ENCODE peak calls at places on chromosome 20, in eight cellular contexts. One of them, this sample, is unnamed.

GRCh38 chr20:2038161-2038560 is 44.3 kb upstream of the PDYN start:
- DNase-seq in heart right ventricle: no peak
- DNase-seq in psoas muscle: no peak
- DNase-seq in Calu3: no peak
- DNase-seq in fibroblast of mammary gland: no peak
- DNase-seq in thoracic aorta: no peak
- DNase-seq in mammary epithelial cell: no peak
- DNase-seq in CD4-positive, alpha-beta T cell: no peak
- DNase-seq in this sample: no peak

GRCh38 chr20:1388706-1389483 is 4.0 kb downstream of the FKBP1A start:
- DNase-seq in heart right ventricle: no peak
- DNase-seq in psoas muscle: no peak
- DNase-seq in Calu3: no peak
- DNase-seq in fibroblast of mammary gland: no peak
- DNase-seq in thoracic aorta: no peak
- DNase-seq in mammary epithelial cell: no peak
- DNase-seq in CD4-positive, alpha-beta T cell: no peak
- DNase-seq in this sample: no peak

GRCh38 chr20:61755971-61756421 is 309.7 kb downstream of the TAF4 start:
- DNase-seq in heart right ventricle: no peak
- DNase-seq in psoas muscle: no peak
- DNase-seq in Calu3: no peak
- DNase-seq in fibroblast of mammary gland: no peak
- DNase-seq in thoracic aorta: no peak
- DNase-seq in mammary epithelial cell: no peak
- DNase-seq in CD4-positive, alpha-beta T cell: no peak
- DNase-seq in this sample: no peak

GRCh38 chr20:45946149-45946970 is 11.9 kb downstream of the PCIF1 start:
- DNase-seq in heart right ventricle: no peak
- DNase-seq in psoas muscle: peak; percentile 82
- DNase-seq in Calu3: no peak
- DNase-seq in fibroblast of mammary gland: peak; percentile 95
- DNase-seq in thoracic aorta: no peak
- DNase-seq in mammary epithelial cell: peak; percentile 27
- DNase-seq in CD4-positive, alpha-beta T cell: no peak
- DNase-seq in this sample: no peak

GRCh38 chr20:33373735-33374605 is 27.3 kb downstream of the CDK5RAP1 start:
- DNase-seq in heart right ventricle: no peak
- DNase-seq in psoas muscle: no peak
- DNase-seq in Calu3: peak; percentile 29
- DNase-seq in fibroblast of mammary gland: peak; percentile 70
- DNase-seq in thoracic aorta: no peak
- DNase-seq in mammary epithelial cell: peak; percentile 46
- DNase-seq in CD4-positive, alpha-beta T cell: no peak
- DNase-seq in this sample: no peak

GRCh38 chr20:24970030-24970553 is 21.0 kb downstream of the CST7 start:
- DNase-seq in heart right ventricle: no peak
- DNase-seq in psoas muscle: no peak
- DNase-seq in Calu3: no peak
- DNase-seq in fibroblast of mammary gland: no peak
- DNase-seq in thoracic aorta: no peak
- DNase-seq in mammary epithelial cell: no peak
- DNase-seq in CD4-positive, alpha-beta T cell: no peak
- DNase-seq in this sample: no peak

GRCh38 chr20:32336918-32337347 is 21.2 kb upstream of the ASXL1 start:
- DNase-seq in heart right ventricle: no peak
- DNase-seq in psoas muscle: no peak
- DNase-seq in Calu3: no peak
- DNase-seq in fibroblast of mammary gland: peak; percentile 60
- DNase-seq in thoracic aorta: no peak
- DNase-seq in mammary epithelial cell: no peak
- DNase-seq in CD4-positive, alpha-beta T cell: no peak
- DNase-seq in this sample: no peak

GRCh38 chr20:50238081-50238800 is 47.6 kb downstream of the CEBPB start:
- DNase-seq in heart right ventricle: no peak
- DNase-seq in psoas muscle: no peak
- DNase-seq in Calu3: no peak
- DNase-seq in fibroblast of mammary gland: no peak
- DNase-seq in thoracic aorta: no peak
- DNase-seq in mammary epithelial cell: no peak
- DNase-seq in CD4-positive, alpha-beta T cell: no peak
- DNase-seq in this sample: no peak

GRCh38 chr20:39944861-39945260 is 744.2 kb downstream of the MAFB start:
- DNase-seq in heart right ventricle: no peak
- DNase-seq in psoas muscle: no peak
- DNase-seq in Calu3: no peak
- DNase-seq in fibroblast of mammary gland: no peak
- DNase-seq in thoracic aorta: no peak
- DNase-seq in mammary epithelial cell: no peak
- DNase-seq in CD4-positive, alpha-beta T cell: no peak
- DNase-seq in this sample: no peak

GRCh38 chr20:24813080-24813479 is 136.0 kb upstream of the CST7 start:
- DNase-seq in heart right ventricle: no peak
- DNase-seq in psoas muscle: no peak
- DNase-seq in Calu3: no peak
- DNase-seq in fibroblast of mammary gland: no peak
- DNase-seq in thoracic aorta: no peak
- DNase-seq in mammary epithelial cell: no peak
- DNase-seq in CD4-positive, alpha-beta T cell: no peak
- DNase-seq in this sample: no peak

DNA sequence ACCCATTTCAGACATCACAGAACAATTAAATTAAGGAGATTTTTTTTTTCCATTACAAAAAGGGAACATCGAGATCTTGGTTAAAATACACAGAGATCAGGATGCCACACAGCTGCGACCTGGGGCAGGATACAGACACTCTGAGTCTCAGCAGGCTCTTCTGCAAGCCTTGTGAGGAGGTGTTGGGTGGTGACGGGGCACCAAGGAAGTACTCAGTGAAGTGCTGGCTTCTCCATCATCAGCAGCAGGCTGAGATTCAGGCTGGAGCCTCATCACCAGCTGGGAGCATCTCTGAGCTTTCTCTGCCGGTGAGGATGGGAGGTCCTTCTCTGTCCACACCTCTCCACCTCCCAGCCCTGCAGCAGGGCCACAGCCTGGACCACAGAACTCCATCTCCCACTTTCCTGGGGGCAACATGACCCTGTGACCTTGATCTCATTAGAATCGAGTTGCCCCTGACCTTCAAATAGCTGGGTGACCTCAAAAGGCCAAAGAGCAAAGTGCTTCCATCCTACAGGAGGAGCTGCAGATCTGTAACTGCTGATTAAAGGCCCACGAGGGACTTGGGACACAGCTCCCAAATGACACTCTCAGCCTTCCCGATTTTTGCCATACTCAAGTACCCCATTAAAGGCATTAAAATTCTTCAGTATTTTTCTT is 16.0 kb downstream of the PMEPA1 start:
- DNase-seq in heart right ventricle: no peak
- DNase-seq in psoas muscle: no peak
- DNase-seq in Calu3: no peak
- DNase-seq in fibroblast of mammary gland: no peak
- DNase-seq in thoracic aorta: no peak
- DNase-seq in mammary epithelial cell: no peak
- DNase-seq in CD4-positive, alpha-beta T cell: no peak
- DNase-seq in this sample: no peak
- TF ChIP-seq CTCF in heart right ventricle: no peak
- TF ChIP-seq CTCF in psoas muscle: no peak
- TF ChIP-seq CTCF in Calu3: peak; percentile 10
- TF ChIP-seq CTCF in fibroblast of mammary gland: no peak
- TF ChIP-seq CTCF in thoracic aorta: no peak
- TF ChIP-seq CTCF in mammary epithelial cell: no peak
- TF ChIP-seq CTCF in CD4-positive, alpha-beta T cell: no peak
- TF ChIP-seq CTCF in this sample: no peak

GRCh38 chr20:37501940-37502339 is 19.1 kb upstream of the NNAT start:
- DNase-seq in heart right ventricle: no peak
- DNase-seq in psoas muscle: no peak
- DNase-seq in Calu3: no peak
- DNase-seq in fibroblast of mammary gland: no peak
- DNase-seq in thoracic aorta: no peak
- DNase-seq in mammary epithelial cell: no peak
- DNase-seq in CD4-positive, alpha-beta T cell: no peak
- DNase-seq in this sample: no peak
- TF ChIP-seq CTCF in heart right ventricle: no peak
- TF ChIP-seq CTCF in psoas muscle: no peak
- TF ChIP-seq CTCF in Calu3: no peak
- TF ChIP-seq CTCF in fibroblast of mammary gland: no peak
- TF ChIP-seq CTCF in thoracic aorta: no peak
- TF ChIP-seq CTCF in mammary epithelial cell: no peak
- TF ChIP-seq CTCF in CD4-positive, alpha-beta T cell: no peak
- TF ChIP-seq CTCF in this sample: no peak

GRCh38 chr20:19249515-19249914 is 37.1 kb downstream of the SLC24A3 start:
- DNase-seq in heart right ventricle: no peak
- DNase-seq in psoas muscle: no peak
- DNase-seq in Calu3: no peak
- DNase-seq in fibroblast of mammary gland: peak; percentile 62
- DNase-seq in thoracic aorta: no peak
- DNase-seq in mammary epithelial cell: no peak
- DNase-seq in CD4-positive, alpha-beta T cell: no peak
- DNase-seq in this sample: no peak
- TF ChIP-seq CTCF in heart right ventricle: no peak
- TF ChIP-seq CTCF in psoas muscle: no peak
- TF ChIP-seq CTCF in Calu3: no peak
- TF ChIP-seq CTCF in fibroblast of mammary gland: no peak
- TF ChIP-seq CTCF in thoracic aorta: no peak
- TF ChIP-seq CTCF in mammary epithelial cell: no peak
- TF ChIP-seq CTCF in CD4-positive, alpha-beta T cell: no peak
- TF ChIP-seq CTCF in this sample: no peak

GRCh38 chr20:3539708-3540107 is 68.9 kb downstream of the ATRN start:
- DNase-seq in heart right ventricle: no peak
- DNase-seq in psoas muscle: no peak
- DNase-seq in Calu3: no peak
- DNase-seq in fibroblast of mammary gland: no peak
- DNase-seq in thoracic aorta: no peak
- DNase-seq in mammary epithelial cell: no peak
- DNase-seq in CD4-positive, alpha-beta T cell: no peak
- DNase-seq in this sample: no peak

GRCh38 chr20:3545401-3545925 is 74.6 kb downstream of the ATRN start:
- DNase-seq in heart right ventricle: no peak
- DNase-seq in psoas muscle: no peak
- DNase-seq in Calu3: no peak
- DNase-seq in fibroblast of mammary gland: no peak
- DNase-seq in thoracic aorta: no peak
- DNase-seq in mammary epithelial cell: peak; percentile 75
- DNase-seq in CD4-positive, alpha-beta T cell: no peak
- DNase-seq in this sample: no peak

GRCh38 chr20:3543901-3544507 is 73.2 kb downstream of the ATRN start:
- DNase-seq in heart right ventricle: no peak
- DNase-seq in psoas muscle: no peak
- DNase-seq in Calu3: no peak
- DNase-seq in fibroblast of mammary gland: no peak
- DNase-seq in thoracic aorta: no peak
- DNase-seq in mammary epithelial cell: peak; percentile 99
- DNase-seq in CD4-positive, alpha-beta T cell: no peak
- DNase-seq in this sample: no peak

GRCh38 chr20:3547906-3548305 is 77.1 kb downstream of the ATRN start:
- DNase-seq in heart right ventricle: no peak
- DNase-seq in psoas muscle: no peak
- DNase-seq in Calu3: no peak
- DNase-seq in fibroblast of mammary gland: no peak
- DNase-seq in thoracic aorta: no peak
- DNase-seq in mammary epithelial cell: no peak
- DNase-seq in CD4-positive, alpha-beta T cell: no peak
- DNase-seq in this sample: no peak

DNA sequence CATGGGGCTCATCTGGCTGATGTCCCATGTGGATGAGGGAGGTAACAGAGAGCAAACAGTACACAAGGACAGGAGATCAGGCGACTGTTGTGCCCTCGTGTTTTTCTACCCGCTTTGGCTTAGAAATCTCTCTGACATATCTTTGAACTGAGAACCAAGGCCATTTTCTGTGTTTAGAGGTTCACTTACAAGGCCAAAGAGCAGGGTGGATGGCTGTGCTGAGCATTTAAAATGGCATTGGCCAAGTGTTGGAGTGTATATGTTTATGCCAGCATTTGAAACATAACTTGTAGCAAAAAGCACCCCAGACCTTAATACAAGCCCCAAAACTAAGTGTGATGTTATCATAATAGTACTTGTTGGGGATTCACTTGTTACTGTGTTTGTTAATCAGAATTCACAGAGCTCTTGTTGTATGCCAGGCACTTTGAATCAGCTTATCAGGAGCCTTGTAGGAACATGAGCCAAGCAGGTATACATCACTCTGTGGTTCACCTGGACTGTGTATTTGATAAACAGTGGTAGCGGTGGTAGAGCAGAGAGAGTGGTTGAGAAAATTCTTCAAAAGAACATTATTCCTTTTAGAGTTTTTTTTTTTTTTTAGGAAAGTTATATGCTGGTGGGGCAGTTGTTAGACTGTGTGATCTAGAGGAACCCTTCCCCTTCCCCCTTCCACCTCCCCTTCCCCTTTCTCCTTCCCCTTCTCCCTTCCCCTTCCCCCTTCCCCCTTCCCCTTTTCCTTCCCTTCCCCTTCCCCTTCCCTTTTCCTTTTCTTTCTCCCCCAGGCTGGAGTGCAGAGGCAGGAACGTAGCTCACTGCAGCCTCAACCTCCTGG is 71.3 kb downstream of the ATRN start:
- DNase-seq in heart right ventricle: no peak
- DNase-seq in psoas muscle: no peak
- DNase-seq in Calu3: no peak
- DNase-seq in fibroblast of mammary gland: no peak
- DNase-seq in thoracic aorta: no peak
- DNase-seq in mammary epithelial cell: no peak
- DNase-seq in CD4-positive, alpha-beta T cell: no peak
- DNase-seq in this sample: no peak
- TF ChIP-seq CTCF in heart right ventricle: no peak
- TF ChIP-seq CTCF in psoas muscle: no peak
- TF ChIP-seq CTCF in Calu3: no peak
- TF ChIP-seq CTCF in fibroblast of mammary gland: no peak
- TF ChIP-seq CTCF in thoracic aorta: no peak
- TF ChIP-seq CTCF in mammary epithelial cell: no peak
- TF ChIP-seq CTCF in CD4-positive, alpha-beta T cell: no peak
- TF ChIP-seq CTCF in this sample: no peak

DNA sequence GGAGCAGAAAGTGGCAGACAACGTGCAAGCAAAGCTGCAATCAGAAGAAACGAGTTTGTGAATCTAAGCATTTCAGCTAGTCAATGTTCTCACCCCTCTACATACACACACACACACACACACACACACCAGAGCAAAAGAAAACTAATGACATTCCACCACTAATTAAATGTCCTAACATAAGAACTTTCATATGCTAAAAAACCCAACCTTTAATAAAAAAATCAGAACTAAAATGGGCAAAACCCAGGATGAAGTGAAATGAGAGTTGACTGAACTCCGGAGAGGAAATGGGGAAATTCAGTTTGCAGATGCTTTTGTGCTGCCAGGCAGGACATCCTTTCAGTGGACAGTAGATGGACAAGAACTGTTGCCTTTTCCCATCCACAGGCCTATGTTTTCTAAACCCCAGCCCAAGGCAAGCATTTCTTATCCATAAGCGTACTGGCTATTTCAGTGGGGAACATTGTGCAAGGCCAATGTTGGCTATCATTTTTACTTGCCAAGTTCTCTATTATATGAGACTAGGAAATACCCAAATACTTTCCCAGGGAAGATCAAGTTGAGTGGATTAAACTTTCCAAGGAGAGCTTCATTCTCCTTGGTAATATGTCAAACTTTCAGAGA is 27.2 kb downstream of the RIN2 start:
- DNase-seq in heart right ventricle: no peak
- DNase-seq in psoas muscle: no peak
- DNase-seq in Calu3: no peak
- DNase-seq in fibroblast of mammary gland: peak; percentile 61
- DNase-seq in thoracic aorta: no peak
- DNase-seq in mammary epithelial cell: peak; percentile 21
- DNase-seq in CD4-positive, alpha-beta T cell: no peak
- DNase-seq in this sample: no peak
- TF ChIP-seq CTCF in heart right ventricle: no peak
- TF ChIP-seq CTCF in psoas muscle: no peak
- TF ChIP-seq CTCF in Calu3: no peak
- TF ChIP-seq CTCF in fibroblast of mammary gland: no peak
- TF ChIP-seq CTCF in thoracic aorta: no peak
- TF ChIP-seq CTCF in mammary epithelial cell: no peak
- TF ChIP-seq CTCF in CD4-positive, alpha-beta T cell: no peak
- TF ChIP-seq CTCF in this sample: no peak

This sample was measured in osteocyte.